ENCODE peak calls at places on chromosome 18, in nine cellular contexts. F, O, Q, P, L, Z, N, H and B are unnamed samples.

GRCh38 chr18:55953326-55953725 is 365.3 kb upstream of the TCF4 start:
- DNase-seq in Z (no peak), F (no peak), H (no peak), P (no peak), O (no peak), L (no peak), N (no peak), Q (no peak), B (no peak)

GRCh38 chr18:72543362-72544055 is 633 bp downstream of the CBLN2 start:
- DNase-seq in Q (no peak), N (no peak), L (no peak), H (no peak), P (peak; percentile 42), Z (no peak), F (no peak), O (no peak), B (no peak)

GRCh38 chr18:66646622-66647021 is 42.7 kb upstream of the CDH19 start:
- DNase-seq in O (no peak), L (no peak), H (peak; percentile 69), Q (no peak), Z (no peak), N (no peak), F (no peak), P (no peak), B (no peak)

GRCh38 chr18:44793186-44793585 is 112.5 kb downstream of the SETBP1 start:
- DNase-seq in L (no peak), O (no peak), H (no peak), P (no peak), Q (no peak), F (no peak), Z (no peak), N (no peak), B (no peak)

GRCh38 chr18:35680139-35680551 is 98.6 kb downstream of the GALNT1 start:
- DNase-seq in O (no peak), Q (no peak), P (no peak), N (no peak), L (no peak), H (no peak), Z (no peak), F (no peak), B (no peak)

GRCh38 chr18:31241900-31242409 is 76.0 kb upstream of the DSG1 start:
- DNase-seq in N (peak; percentile 16), Z (peak; percentile 65), F (no peak), O (peak; percentile 79), H (peak; percentile 100), Q (no peak), P (peak; percentile 39), L (peak; percentile 68), B (peak; percentile 86)

GRCh38 chr18:9949315-9949714 is 35.5 kb downstream of the VAPA start:
- DNase-seq in F (no peak), P (no peak), N (no peak), L (no peak), Q (no peak), H (no peak), O (no peak), Z (no peak), B (no peak)

GRCh38 chr18:31931163-31931885 is 11.6 kb downstream of the TRAPPC8 start:
- DNase-seq in P (no peak), F (no peak), H (no peak), N (peak; percentile 26), O (no peak), Z (no peak), L (no peak), Q (no peak), B (peak; percentile 12)

GRCh38 chr18:58761241-58761969 is 90.1 kb downstream of the MALT1 start:
- DNase-seq in F (no peak), Z (no peak), P (peak; percentile 52), N (peak; percentile 40), O (peak; percentile 9), Q (no peak), H (no peak), L (no peak), B (no peak)

GRCh38 chr18:31101148-31102019 is 837 bp downstream of the DSC2 start:
- DNase-seq in Q (no peak), Z (peak; percentile 51), H (no peak), O (peak; percentile 73), P (peak; percentile 78), N (no peak), L (peak; percentile 64), F (no peak), B (peak; percentile 73)

DNA sequence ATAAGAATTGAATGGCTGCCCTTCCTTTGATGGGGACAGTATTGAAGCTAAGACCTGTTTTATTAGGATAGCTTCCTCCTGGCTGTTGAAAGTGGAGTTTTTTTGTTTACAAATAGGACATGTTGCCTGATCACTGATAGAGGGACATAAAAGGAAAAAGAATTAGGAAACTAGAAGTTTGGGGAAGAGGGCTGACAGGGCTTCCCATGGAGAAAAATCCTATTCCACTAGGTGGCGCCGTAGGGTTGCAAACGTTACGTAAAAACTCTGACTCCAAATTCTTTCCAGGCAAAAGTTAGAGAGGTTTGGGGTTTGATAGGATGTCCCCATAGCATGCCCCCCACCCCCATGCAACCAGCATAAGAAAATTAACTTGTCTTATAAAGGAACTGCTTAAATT is 11.1 kb upstream of the RBFA start:
- DNase-seq in L (no peak), Q (no peak), F (no peak), H (no peak), Z (no peak), N (no peak), O (no peak), P (no peak), B (no peak)
- TF ChIP-seq CTCF in L (peak; percentile 70), Q (no peak), F (peak; percentile 24), H (peak; percentile 19), Z (peak; percentile 58), N (no peak), O (no peak), P (peak; percentile 25), B (no peak)

DNA sequence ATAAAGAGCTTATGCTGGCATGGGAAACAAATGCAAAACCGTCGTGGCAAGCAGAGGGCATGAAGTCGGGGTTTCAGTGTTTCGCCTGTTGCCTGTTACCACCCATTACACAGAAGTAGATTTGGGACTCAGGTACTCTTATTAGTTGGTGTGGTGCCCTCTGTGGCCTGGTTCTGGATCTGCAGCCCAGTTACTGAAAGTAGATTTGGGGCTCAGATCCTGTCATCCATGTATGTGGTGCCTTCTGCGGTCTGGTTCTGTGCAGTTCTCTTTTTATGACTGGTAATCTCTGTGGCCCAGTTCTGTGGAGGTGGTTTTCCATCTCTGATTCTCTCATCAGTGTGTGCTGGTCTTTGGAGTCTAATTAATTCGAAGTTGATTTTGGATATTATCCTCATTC is 45.2 kb downstream of the ADNP2 start:
- DNase-seq in P (no peak), O (no peak), L (peak; percentile 28), N (peak; percentile 11), Q (no peak), H (peak; percentile 32), F (no peak), Z (no peak), B (peak; percentile 12)
- TF ChIP-seq CTCF in P (peak; percentile 52), O (peak; percentile 26), L (peak; percentile 6), N (peak; percentile 40), Q (peak; percentile 29), H (peak; percentile 65), F (peak; percentile 56), Z (peak; percentile 41), B (no peak)

GRCh38 chr18:36685580-36685979 is 143.2 kb downstream of the TPGS2 start:
- DNase-seq in Q (no peak), P (no peak), L (no peak), N (peak; percentile 55), F (no peak), Z (no peak), H (no peak), O (no peak), B (no peak)

GRCh38 chr18:36693931-36694661 is 134.7 kb downstream of the TPGS2 start:
- DNase-seq in L (no peak), Z (no peak), O (no peak), F (peak; percentile 54), H (peak; percentile 33), Q (no peak), P (no peak), N (peak; percentile 78), B (no peak)

GRCh38 chr18:36692909-36693308 is 135.9 kb downstream of the TPGS2 start:
- DNase-seq in Q (no peak), P (no peak), H (no peak), Z (no peak), N (peak; percentile 86), L (no peak), F (peak; percentile 65), O (no peak), B (no peak)

GRCh38 chr18:36692331-36692730 is 136.5 kb downstream of the TPGS2 start:
- DNase-seq in Z (no peak), O (no peak), F (peak; percentile 93), H (no peak), Q (no peak), P (no peak), N (peak; percentile 93), L (no peak), B (no peak)

DNA sequence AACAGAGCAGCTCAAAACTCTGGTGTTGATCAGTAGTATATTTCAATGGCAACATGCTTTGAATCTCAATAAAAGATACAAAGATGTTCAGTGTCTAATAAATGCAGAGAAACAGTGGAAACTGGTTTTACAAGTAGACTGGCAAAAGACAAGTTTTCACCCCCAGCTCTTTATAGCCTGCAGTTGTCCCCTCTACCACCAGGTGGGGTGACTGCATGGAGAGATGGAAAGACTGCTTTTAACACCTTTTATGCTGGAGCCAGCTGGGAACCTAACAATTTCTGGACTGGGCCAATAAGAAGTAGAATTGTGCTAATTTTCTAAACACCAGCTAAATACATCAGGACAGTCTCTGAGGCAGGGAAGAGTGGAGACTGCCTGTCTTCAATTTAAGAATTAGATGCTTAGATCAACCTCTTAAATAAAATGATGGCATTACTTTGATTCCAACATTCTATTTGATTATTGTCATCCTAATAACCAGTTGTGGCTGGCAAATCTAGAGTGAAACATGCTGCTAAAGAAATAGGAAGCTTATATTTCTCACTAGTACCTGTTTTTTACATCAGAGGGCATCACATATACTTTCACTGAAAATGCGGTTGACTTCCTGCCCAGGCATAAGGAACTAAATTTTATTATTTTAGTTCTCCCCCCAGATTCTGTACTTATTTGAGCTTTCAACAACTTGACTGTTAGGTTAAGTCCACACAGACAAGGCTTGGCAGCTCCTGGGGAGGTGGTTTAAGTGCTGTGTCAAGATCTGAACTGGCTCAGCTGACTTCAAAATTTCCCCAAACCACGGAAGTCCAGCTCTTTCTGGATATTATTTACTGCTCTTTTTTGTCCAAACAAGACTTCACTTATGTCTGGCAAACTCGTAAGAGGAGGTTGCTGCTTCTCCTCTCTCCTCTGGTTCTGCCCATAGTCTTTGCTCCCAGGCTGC is 140.5 kb downstream of the TPGS2 start:
- DNase-seq in P (peak; percentile 64), H (peak; percentile 71), F (peak; percentile 68), O (peak; percentile 75), L (peak; percentile 78), N (peak; percentile 74), Q (no peak), Z (peak; percentile 70), B (peak; percentile 83)
- TF ChIP-seq CTCF in P (peak; percentile 98), H (peak; percentile 84), F (peak; percentile 100), O (peak; percentile 75), L (peak; percentile 93), N (peak; percentile 86), Q (peak; percentile 76), Z (peak; percentile 91), B (peak; percentile 93)

DNA sequence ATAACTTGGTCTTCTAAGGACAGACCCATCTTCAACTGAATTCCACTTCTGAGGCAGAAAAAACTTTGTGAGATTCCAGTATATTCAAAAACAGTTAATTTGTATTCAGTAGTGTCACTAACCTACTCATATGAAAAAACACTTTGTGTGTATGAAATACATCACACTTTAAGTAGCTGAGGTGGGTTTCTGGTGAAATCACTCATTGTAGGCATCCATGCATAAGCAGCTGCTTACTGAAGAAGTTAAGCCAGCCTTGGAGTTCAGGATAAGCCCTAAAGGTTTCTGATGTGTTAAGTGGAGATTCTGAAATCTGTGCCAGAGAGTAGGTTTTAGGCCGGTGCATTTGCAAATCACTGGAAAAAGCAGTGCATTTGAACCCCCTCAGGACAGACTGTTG is 128.2 kb downstream of the BCL2 start:
- DNase-seq in O (no peak), P (no peak), H (no peak), Q (no peak), N (no peak), Z (no peak), L (no peak), F (no peak), B (no peak)
- TF ChIP-seq CTCF in O (no peak), P (no peak), H (no peak), Q (no peak), N (no peak), Z (no peak), L (no peak), F (no peak), B (no peak)